ENCODE peak calls at places on chromosomes 16 and 17, in five cellular contexts. R, Q, B, O and W are unnamed samples.

GRCh38 chr16:29994613-29995329 is 646 bp downstream of the HIRIP3 start:
- DNase-seq in B (peak; percentile 33), R (peak; percentile 58), O (no peak), Q (peak; percentile 96), W (no peak)

GRCh38 chr17:40718904-40719303 is 15.4 kb upstream of the KRT24 start:
- DNase-seq in O (no peak), B (no peak), Q (no peak), R (no peak), W (no peak)

GRCh38 chr17:41781404-41782110 is 5.0 kb downstream of the JUP start:
- DNase-seq in O (no peak), B (no peak), R (no peak), Q (no peak), W (no peak)

GRCh38 chr16:66503030-66503429 is 46.9 kb downstream of the TK2 start:
- DNase-seq in R (no peak), O (no peak), B (no peak), Q (no peak), W (no peak)

GRCh38 chr17:4610162-4610561 is 25.8 kb downstream of the SMTNL2 start:
- DNase-seq in O (no peak), Q (no peak), B (no peak), R (peak; percentile 36), W (no peak)

GRCh38 chr16:89495121-89495520 is 4.8 kb upstream of the ANKRD11 start:
- DNase-seq in R (no peak), B (peak; percentile 82), Q (peak; percentile 66), O (no peak), W (no peak)

GRCh38 chr17:39863918-39864746 is at the start of gene IKZF3:
- DNase-seq in R (peak; percentile 62), Q (no peak), B (no peak), O (peak; percentile 73), W (peak; percentile 68)

GRCh38 chr17:81837641-81838040 is 2.8 kb upstream of the PPP1R27 start:
- DNase-seq in B (peak; percentile 71), Q (peak; percentile 73), R (no peak), O (no peak), W (no peak)

GRCh38 chr17:46878055-46878454 is 26.7 kb downstream of the WNT9B start:
- DNase-seq in R (no peak), Q (no peak), B (no peak), O (no peak), W (no peak)